ENCODE peak calls at places on chromosome 3, in six cellular contexts. E is breast epithelium, F is fibroblast of mammary gland, Q is left ventricle myocardium inferior, J is endothelial cell, H is WTC11. O is an unnamed sample.

GRCh38 chr3:16516695-16517481 is 3.4 kb upstream of the RFTN1 start:
- DNase-seq in Q (peak), H (no peak), F (peak), J (peak), E (no peak), O (no peak)

GRCh38 chr3:37338500-37338899 is 164.1 kb upstream of the LRRFIP2 start:
- DNase-seq in Q (no peak), E (no peak), F (no peak), J (no peak), H (no peak), O (no peak)

GRCh38 chr3:25313286-25313685 is 114.8 kb upstream of the RARB start:
- DNase-seq in H (no peak), Q (no peak), J (no peak), E (no peak), F (no peak), O (no peak)

GRCh38 chr3:137845161-137845560 is 81.0 kb downstream of the SOX14 start:
- DNase-seq in Q (no peak), F (no peak), E (no peak), J (no peak), H (no peak), O (no peak)

GRCh38 chr3:58497074-58497473 is 5.2 kb downstream of the KCTD6 start:
- DNase-seq in Q (no peak), F (peak), H (no peak), E (no peak), J (no peak), O (no peak)

GRCh38 chr3:52685285-52685704 is 418 bp downstream of the PBRM1 start:
- DNase-seq in E (peak), J (peak), Q (peak), H (peak), F (no peak), O (peak)

GRCh38 chr3:174495928-174496327 is 363.2 kb upstream of the NAALADL2 start:
- DNase-seq in E (no peak), Q (no peak), F (peak), J (no peak), H (no peak), O (no peak)

GRCh38 chr3:52438579-52439425 is 6.1 kb downstream of the SEMA3G start:
- DNase-seq in E (peak), J (no peak), H (no peak), F (no peak), Q (no peak), O (no peak)

GRCh38 chr3:49465269-49466034 is 4.6 kb upstream of the DAG1 start:
- DNase-seq in F (no peak), H (no peak), J (no peak), Q (no peak), E (no peak), O (no peak)

GRCh38 chr3:138946554-138947302 is at the start of the genes FOXL2 and FOXL2NB:
- DNase-seq in F (peak), Q (no peak), J (peak), E (no peak), H (peak), O (peak)

DNA sequence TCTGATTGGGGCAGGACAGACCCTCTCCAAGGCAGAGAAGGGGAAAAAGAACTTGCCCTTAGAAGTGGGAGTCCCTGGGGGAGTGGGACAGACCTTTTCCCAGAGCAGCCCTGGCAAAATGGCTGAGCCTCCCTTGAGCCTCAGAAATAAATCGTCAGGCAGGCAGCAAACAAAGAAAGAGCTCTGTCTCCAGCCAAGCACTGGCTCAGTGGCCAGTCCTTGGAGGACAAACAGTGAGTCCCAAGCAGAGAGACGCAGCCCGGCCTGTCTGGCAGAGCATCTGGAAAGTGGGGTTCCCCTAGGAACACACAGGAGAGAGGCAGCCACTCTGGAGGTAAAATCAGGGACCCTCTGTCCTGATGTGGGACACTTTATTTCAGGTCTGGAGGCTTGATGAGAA is 1.8 kb downstream of the SLC6A1 start:
- DNase-seq in F (no peak), Q (no peak), E (no peak), H (no peak), J (no peak), O (no peak)
- TF ChIP-seq CTCF in F (no peak), Q (no peak), E (no peak), H (no peak), J (no peak), O (no peak)

DNA sequence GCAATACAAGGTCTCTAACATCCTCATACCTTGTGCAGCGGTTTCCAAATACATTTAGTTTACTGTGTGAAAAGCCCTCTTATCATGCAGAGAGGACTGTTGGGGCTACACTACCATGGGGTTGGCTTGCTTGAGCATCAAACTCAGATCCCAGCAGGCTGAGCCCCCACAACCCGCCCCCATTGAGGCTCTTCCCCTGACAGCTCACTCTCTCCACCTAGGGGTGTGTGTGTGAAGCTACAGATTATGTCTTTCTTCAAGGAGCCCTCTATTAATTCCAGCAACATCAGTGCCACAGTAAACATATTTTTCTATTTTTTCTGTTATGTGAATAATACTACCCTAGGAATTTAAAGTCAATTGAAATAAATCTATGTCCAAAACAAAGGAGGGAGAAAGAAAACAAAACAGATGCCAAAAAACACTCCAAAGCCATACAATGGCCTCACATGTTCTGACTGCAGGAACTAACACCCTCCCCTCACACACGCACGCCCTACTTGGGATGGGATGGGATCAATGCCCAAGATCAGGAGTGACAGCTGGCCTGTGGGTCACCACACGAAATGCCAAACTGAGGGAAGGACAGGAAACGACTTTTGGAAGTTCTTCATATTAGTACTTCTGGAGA is 14.7 kb downstream of the TM4SF4 start:
- DNase-seq in F (no peak), H (peak), Q (no peak), J (peak), E (no peak), O (no peak)
- TF ChIP-seq CTCF in F (peak), H (peak), Q (peak), J (peak), E (no peak), O (no peak)

GRCh38 chr3:45904931-45905330 is 18.6 kb downstream of the CCR9 start:
- DNase-seq in E (no peak), F (no peak), J (no peak), H (no peak), Q (no peak), O (no peak)

GRCh38 chr3:45907769-45908705 is 21.7 kb downstream of the CCR9 start:
- DNase-seq in H (no peak), F (peak), Q (no peak), J (no peak), E (no peak), O (no peak)

GRCh38 chr3:45908761-45909160 is 22.4 kb downstream of the CCR9 start:
- DNase-seq in E (no peak), H (no peak), Q (no peak), F (no peak), J (no peak), O (no peak)

GRCh38 chr3:45905755-45906154 is 19.4 kb downstream of the CCR9 start:
- DNase-seq in E (no peak), Q (no peak), F (no peak), J (no peak), H (no peak), O (no peak)

DNA sequence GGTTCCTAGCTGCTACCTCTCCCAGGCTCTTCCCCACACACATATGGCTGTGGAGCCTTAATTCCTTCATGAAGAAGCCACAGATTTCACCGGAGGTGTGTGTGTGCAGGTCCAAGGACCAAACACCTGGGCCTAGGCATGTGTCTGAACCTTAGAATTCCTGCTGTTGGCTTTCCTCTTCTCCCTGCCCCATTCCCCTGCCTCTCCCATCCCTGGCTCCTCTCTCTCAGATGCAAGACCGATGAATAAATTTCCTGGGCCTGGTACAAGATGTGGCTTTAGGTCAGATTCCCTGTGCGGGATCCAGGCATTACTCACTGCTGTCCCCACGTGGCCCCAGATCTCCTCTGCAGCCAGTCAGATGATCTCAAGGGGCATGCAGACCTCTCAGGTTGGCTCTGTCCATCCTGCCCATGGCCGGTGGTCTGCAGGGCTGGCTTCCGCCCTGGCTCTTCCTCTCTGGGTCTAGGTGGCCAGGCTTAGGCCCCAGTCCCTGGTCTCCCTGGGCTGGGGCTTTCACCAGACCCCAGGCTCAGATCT is 20.4 kb downstream of the CCR9 start:
- DNase-seq in Q (no peak), E (no peak), H (peak), F (peak), J (peak), O (no peak)
- TF ChIP-seq CTCF in Q (peak), E (no peak), H (peak), F (peak), J (peak), O (no peak)

GRCh38 chr3:54870423-54870822 is 57.4 kb downstream of the LRTM1 start:
- DNase-seq in Q (no peak), H (no peak), E (no peak), J (no peak), F (peak), O (no peak)
- TF ChIP-seq CTCF in Q (peak), H (peak), E (no peak), J (no peak), F (peak), O (no peak)